ENCODE peak calls at places on chromosomes 11 and 22, in six cellular contexts. F is psoas muscle, O is IMR-90, H is mammary epithelial cell, N is Peyer's patch, Y is stomach. L is an unnamed sample.

GRCh38 chr11:123450593-123450992 is 20.5 kb downstream of the GRAMD1B start:
- DNase-seq in N (no peak), Y (no peak), F (no peak), H (no peak), O (peak; percentile 91), L (no peak)

GRCh38 chr22:50738649-50739227 is 734 bp downstream of the ACR start:
- DNase-seq in N (peak; percentile 16), Y (peak; percentile 15), O (no peak), F (peak; percentile 36), H (no peak), L (peak; percentile 7)

GRCh38 chr11:123765601-123766000 is 11.3 kb upstream of the OR6X1 start:
- DNase-seq in F (no peak), O (no peak), H (no peak), N (no peak), Y (no peak), L (no peak)

GRCh38 chr22:36117053-36117554 is 43.5 kb downstream of the APOL3 start:
- DNase-seq in Y (no peak), O (no peak), H (no peak), N (no peak), F (no peak), L (no peak)

GRCh38 chr11:11577246-11577855 is 44.5 kb downstream of the GALNT18 start:
- DNase-seq in Y (no peak), N (no peak), O (peak; percentile 50), F (no peak), H (no peak), L (no peak)

GRCh38 chr11:70104419-70104818 is 26.3 kb downstream of the ANO1 start:
- DNase-seq in H (no peak), N (no peak), Y (no peak), O (no peak), F (peak; percentile 35), L (no peak)

GRCh38 chr22:50105529-50106100 is 15.8 kb downstream of the MOV10L1 start:
- DNase-seq in N (no peak), F (no peak), H (peak; percentile 54), Y (no peak), O (peak; percentile 64), L (no peak)

GRCh38 chr11:95330332-95330731 is 99.3 kb upstream of the SESN3 start:
- DNase-seq in H (no peak), F (no peak), N (no peak), Y (no peak), O (no peak), L (no peak)

GRCh38 chr11:93444671-93445073 is 98.5 kb downstream of the SMCO4 start:
- DNase-seq in H (peak; percentile 90), F (no peak), N (no peak), Y (no peak), O (peak; percentile 2), L (peak; percentile 17)

GRCh38 chr22:25159028-25159427 is 40.6 kb upstream of the CRYBB3 start:
- DNase-seq in H (no peak), Y (no peak), N (no peak), O (no peak), F (peak; percentile 68), L (no peak)

GRCh38 chr11:19389787-19390303 is 149.1 kb upstream of the E2F8 start:
- DNase-seq in H (no peak), F (peak; percentile 72), O (peak; percentile 27), Y (no peak), N (no peak), L (no peak)

GRCh38 chr11:13434247-13435205 is 28.5 kb downstream of the BTBD10 start:
- DNase-seq in N (no peak), H (no peak), O (peak; percentile 12), F (no peak), Y (no peak), L (no peak)

GRCh38 chr11:33691051-33691864 is 9.4 kb downstream of the C11orf91 start:
- DNase-seq in Y (no peak), F (no peak), H (no peak), N (no peak), O (no peak), L (no peak)

GRCh38 chr22:42431401-42432019 is 693 bp downstream of the NFAM1 start:
- DNase-seq in F (no peak), O (no peak), H (no peak), N (no peak), Y (no peak), L (no peak)

GRCh38 chr11:108221401-108221800 is 1.0 kb downstream of the NPAT start:
- DNase-seq in O (peak; percentile 45), F (no peak), H (peak; percentile 14), N (no peak), Y (no peak), L (no peak)

GRCh38 chr11:121194731-121195596 is 93.9 kb downstream of the TECTA start:
- DNase-seq in O (peak; percentile 64), N (no peak), Y (peak; percentile 39), F (no peak), H (peak; percentile 41), L (no peak)

GRCh38 chr22:21849489-21849888 is 18.0 kb downstream of the MAPK1 start:
- DNase-seq in Y (no peak), N (no peak), F (no peak), O (no peak), H (no peak), L (no peak)

GRCh38 chr22:25403752-25404471 is 160.6 kb upstream of the GRK3 start:
- DNase-seq in O (peak; percentile 41), F (no peak), N (no peak), Y (no peak), H (peak; percentile 21), L (peak; percentile 57)

GRCh38 chr11:21520244-21520643 is 672.6 kb upstream of the ANO5 start:
- DNase-seq in O (no peak), F (no peak), Y (no peak), N (no peak), H (no peak), L (no peak)

GRCh38 chr11:88631497-88631896 is 294.0 kb upstream of the CTSC start:
- DNase-seq in H (peak; percentile 58), Y (no peak), N (no peak), F (no peak), O (peak; percentile 51), L (no peak)

GRCh38 chr22:36541831-36542391 is 12.9 kb upstream of the EIF3D start:
- DNase-seq in O (peak; percentile 96), H (peak; percentile 93), F (no peak), Y (peak; percentile 35), N (no peak), L (no peak)

GRCh38 chr11:128757235-128757711 is 63.4 kb downstream of the FLI1 start:
- DNase-seq in H (peak; percentile 29), O (peak; percentile 48), N (no peak), Y (no peak), F (no peak), L (peak; percentile 50)
- H3K4me1 ChIP-seq in H (no peaks in the 10 kb centered on the region), O (peaks cover 10% of the 10 kb centered on the region), N (peaks cover 5% of the 10 kb centered on the region), Y (no peaks in the 10 kb centered on the region), F (peaks cover 9% of the 10 kb centered on the region), L (no peaks in the 10 kb centered on the region)

GRCh38 chr11:126392638-126393023 is 37.1 kb downstream of the ST3GAL4 start:
- DNase-seq in N (no peak), O (no peak), H (no peak), Y (no peak), F (no peak), L (no peak)

GRCh38 chr11:126393143-126393542 is 37.7 kb downstream of the ST3GAL4 start:
- DNase-seq in O (no peak), H (no peak), Y (no peak), N (no peak), F (no peak), L (no peak)

GRCh38 chr11:126391286-126391954 is 35.9 kb downstream of the ST3GAL4 start:
- DNase-seq in N (no peak), Y (no peak), F (no peak), H (no peak), O (no peak), L (no peak)

GRCh38 chr11:126390418-126390817 is 34.9 kb downstream of the ST3GAL4 start:
- DNase-seq in F (no peak), H (no peak), O (no peak), N (no peak), Y (no peak), L (no peak)

DNA sequence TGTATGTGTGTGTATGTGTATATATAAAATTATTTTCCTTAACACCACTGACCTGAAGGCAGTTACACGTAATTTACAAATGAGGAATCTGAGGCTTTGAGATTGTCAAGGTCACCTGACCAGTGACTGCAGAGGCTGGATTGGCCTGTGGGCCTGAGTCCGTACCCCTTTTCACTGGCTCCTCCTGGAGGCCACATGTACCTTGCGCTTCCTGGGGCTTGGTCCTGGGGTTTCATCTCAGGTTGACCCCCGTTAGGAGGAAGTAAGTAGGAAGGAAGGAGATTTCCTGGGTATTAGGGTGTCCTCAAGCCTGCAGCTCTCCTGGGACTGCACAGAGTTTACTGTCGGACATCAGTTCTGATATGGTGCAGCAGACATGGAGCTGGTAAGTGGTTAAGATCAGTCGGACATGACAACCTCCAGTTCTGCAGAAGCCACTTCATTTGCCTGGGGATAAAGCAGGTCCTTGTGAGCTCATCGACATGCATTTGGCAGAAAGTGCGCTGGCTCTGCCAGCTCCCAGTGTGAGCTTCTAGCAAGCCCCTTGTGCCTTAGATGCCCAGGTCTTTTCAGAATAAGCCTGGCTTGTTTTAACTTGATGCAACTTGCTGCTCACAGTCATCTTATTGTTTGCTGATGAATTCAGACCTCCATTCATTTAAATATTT is 36.6 kb downstream of the ST3GAL4 start:
- DNase-seq in N (no peak), F (no peak), O (no peak), Y (no peak), H (peak; percentile 73), L (no peak)
- TF ChIP-seq CTCF in N (no peak), F (no peak), O (no peak), Y (no peak), H (no peak), L (no peak)

GRCh38 chr22:19960491-19961200 is 19.0 kb upstream of the TXNRD2 start:
- DNase-seq in H (no peak), O (no peak), Y (no peak), F (no peak), N (no peak), L (no peak)

GRCh38 chr22:19957445-19957844 is 15.8 kb upstream of the TXNRD2 start:
- DNase-seq in Y (no peak), N (no peak), H (no peak), F (peak; percentile 53), O (no peak), L (peak; percentile 19)

GRCh38 chr22:19959587-19960490 is 18.2 kb upstream of the TXNRD2 start:
- DNase-seq in H (no peak), Y (no peak), O (no peak), F (no peak), N (no peak), L (peak; percentile 41)

GRCh38 chr22:19959043-19959586 is 17.5 kb upstream of the TXNRD2 start:
- DNase-seq in N (peak; percentile 82), H (no peak), F (peak; percentile 78), Y (peak; percentile 81), O (peak; percentile 39), L (peak; percentile 80)

GRCh38 chr22:19958083-19959042 is 16.7 kb upstream of the TXNRD2 start:
- DNase-seq in N (no peak), O (peak; percentile 73), Y (no peak), H (no peak), F (peak; percentile 60), L (peak; percentile 11)
- H3K4me3 ChIP-seq in N (peak overlapping the region; percentile 40), O (no peak overlapping the region), Y (peak overlapping the region; percentile 40), H (no peak overlapping the region), F (no peak overlapping the region), L (no peak overlapping the region)

GRCh38 chr11:3127706-3128355 is 37.3 kb downstream of the OSBPL5 start:
- DNase-seq in H (no peak), Y (no peak), N (no peak), O (no peak), F (no peak), L (peak; percentile 29)
- H3K4me1 ChIP-seq in H (peaks cover 58% of the 10 kb centered on the region), Y (peaks cover 10% of the 10 kb centered on the region), N (no peaks in the 10 kb centered on the region), O (peaks cover 6% of the 10 kb centered on the region), F (peaks cover 23% of the 10 kb centered on the region), L (peaks cover 23% of the 10 kb centered on the region)